ENCODE peak calls at places on chromosomes 5 and 9, in nine cellular contexts. P is heart left ventricle; H is GM12865; I is ELR; E is lower lobe of right lung; S is activated naive CD4-positive, alpha-beta T cell treated with Interleukin-2 at 50 U/mL for 16 hours; R is endothelial cell; V is GM04504; Q is NCI-H1105. F is an unnamed sample.

GRCh38 chr5:148443998-148444397 is 60.2 kb downstream of the FBXO38 start:
- DNase-seq in P (no peak), H (peak; percentile 57), I (peak; percentile 78), E (no peak), S (peak; percentile 32), R (peak; percentile 71), V (peak; percentile 37), Q (peak; percentile 35), F (peak; percentile 74)

GRCh38 chr9:88721528-88722279 is 186.7 kb downstream of the NXNL2 start:
- DNase-seq in P (no peak), H (no peak), I (no peak), E (no peak), S (no peak), R (no peak), V (no peak), Q (no peak), F (no peak)

GRCh38 chr9:72809586-72809985 is 143.3 kb downstream of the ALDH1A1 start:
- DNase-seq in P (no peak), H (no peak), I (no peak), E (no peak), S (no peak), R (no peak), V (no peak), Q (no peak), F (no peak)

GRCh38 chr5:59813761-59814562 is 79.6 kb downstream of the PDE4D start:
- DNase-seq in P (no peak), H (peak; percentile 73), I (peak; percentile 77), E (no peak), S (no peak), R (peak; percentile 67), V (no peak), Q (peak; percentile 4), F (peak; percentile 82)

GRCh38 chr5:42813533-42813932 is 1.8 kb upstream of the SELENOP start:
- DNase-seq in P (no peak), H (no peak), I (no peak), E (no peak), S (no peak), R (peak; percentile 7), V (no peak), Q (no peak), F (no peak)

GRCh38 chr5:69024241-69024651 is 69.6 kb upstream of the SLC30A5 start:
- DNase-seq in P (no peak), H (peak; percentile 58), I (peak; percentile 64), E (no peak), S (no peak), R (peak; percentile 12), V (no peak), Q (peak; percentile 23), F (peak; percentile 39)

GRCh38 chr9:125515281-125515680 is 191.7 kb downstream of the MAPKAP1 start:
- DNase-seq in P (no peak), H (no peak), I (no peak), E (no peak), S (no peak), R (no peak), V (no peak), Q (no peak), F (no peak)

GRCh38 chr5:96427823-96428222 is 5.2 kb downstream of the PCSK1 start:
- DNase-seq in P (no peak), H (no peak), I (peak; percentile 30), E (no peak), S (no peak), R (peak; percentile 35), V (no peak), Q (no peak), F (peak; percentile 33)

GRCh38 chr9:129036923-129037766 is 719 bp downstream of the MIGA2 start:
- DNase-seq in P (no peak), H (no peak), I (peak; percentile 23), E (no peak), S (no peak), R (no peak), V (no peak), Q (no peak), F (no peak)

GRCh38 chr9:134611046-134611445 is 30.6 kb upstream of the COL5A1 start:
- DNase-seq in P (no peak), H (no peak), I (no peak), E (peak; percentile 13), S (no peak), R (no peak), V (no peak), Q (peak; percentile 55), F (no peak)

GRCh38 chr5:113682497-113683136 is 169.1 kb downstream of the YTHDC2 start:
- DNase-seq in P (no peak), H (no peak), I (peak; percentile 23), E (no peak), S (no peak), R (no peak), V (no peak), Q (no peak), F (peak; percentile 29)

GRCh38 chr9:81535542-81536241 is 153.7 kb downstream of the TLE1 start:
- DNase-seq in P (no peak), H (no peak), I (peak; percentile 7), E (no peak), S (no peak), R (no peak), V (no peak), Q (no peak), F (peak; percentile 93)

GRCh38 chr5:138544171-138545134 is 1.4 kb upstream of the ETF1 start:
- DNase-seq in P (no peak), H (peak; percentile 16), I (peak; percentile 74), E (no peak), S (peak; percentile 22), R (no peak), V (no peak), Q (no peak), F (peak; percentile 51)

GRCh38 chr5:115052948-115053347 is 116.8 kb downstream of the TRIM36 start:
- DNase-seq in P (no peak), H (no peak), I (no peak), E (no peak), S (no peak), R (no peak), V (no peak), Q (no peak), F (no peak)

GRCh38 chr9:137461663-137462395 is 2.7 kb upstream of the NSMF start:
- DNase-seq in P (peak; percentile 47), H (peak; percentile 90), I (peak; percentile 30), E (peak; percentile 78), S (peak; percentile 69), R (no peak), V (no peak), Q (no peak), F (peak; percentile 43)

GRCh38 chr5:21817668-21818419 is 1035.3 kb downstream of the CDH12 start:
- DNase-seq in P (no peak), H (no peak), I (peak; percentile 37), E (no peak), S (no peak), R (no peak), V (no peak), Q (peak; percentile 24), F (peak; percentile 7)

GRCh38 chr5:10328323-10328722 is 20.6 kb upstream of the CMBL start:
- DNase-seq in P (no peak), H (no peak), I (peak; percentile 82), E (no peak), S (no peak), R (no peak), V (no peak), Q (no peak), F (no peak)

GRCh38 chr5:132342291-132343180 is 27.0 kb upstream of the SLC22A5 start:
- DNase-seq in P (no peak), H (no peak), I (no peak), E (no peak), S (no peak), R (no peak), V (no peak), Q (no peak), F (no peak)

GRCh38 chr9:131403493-131403773 is 9.5 kb downstream of the PRRC2B start:
- DNase-seq in P (no peak), H (no peak), I (no peak), E (no peak), S (no peak), R (no peak), V (no peak), Q (no peak), F (no peak)

GRCh38 chr9:74770508-74771261 is 117.0 kb downstream of the TRPM6 start:
- DNase-seq in P (no peak), H (peak; percentile 46), I (peak; percentile 48), E (no peak), S (peak; percentile 49), R (peak; percentile 47), V (no peak), Q (no peak), F (peak; percentile 49)

GRCh38 chr9:135413461-135413860 is 66.1 kb upstream of the PPP1R26 start:
- DNase-seq in P (no peak), H (no peak), I (no peak), E (no peak), S (no peak), R (no peak), V (no peak), Q (no peak), F (no peak)

GRCh38 chr9:126984969-126985368 is 70.4 kb downstream of the RALGPS1 start:
- DNase-seq in P (peak; percentile 57), H (no peak), I (no peak), E (no peak), S (no peak), R (no peak), V (no peak), Q (no peak), F (peak; percentile 22)

GRCh38 chr9:136675477-136676296 is 11.6 kb downstream of the AGPAT2 start:
- DNase-seq in P (no peak), H (no peak), I (no peak), E (no peak), S (no peak), R (peak; percentile 69), V (no peak), Q (no peak), F (no peak)

GRCh38 chr5:8396756-8397155 is 527.8 kb downstream of the MTRR start:
- DNase-seq in P (no peak), H (no peak), I (peak; percentile 15), E (no peak), S (no peak), R (no peak), V (no peak), Q (no peak), F (no peak)

GRCh38 chr9:102950341-102950740 is 44.8 kb upstream of the CYLC2 start:
- DNase-seq in P (no peak), H (no peak), I (peak; percentile 77), E (no peak), S (no peak), R (no peak), V (no peak), Q (no peak), F (no peak)

GRCh38 chr5:120093178-120093577 is 370.9 kb upstream of the PRR16 start:
- DNase-seq in P (no peak), H (peak; percentile 7), I (peak; percentile 20), E (peak; percentile 51), S (no peak), R (no peak), V (no peak), Q (no peak), F (no peak)

GRCh38 chr5:72817076-72817476 is 615 bp downstream of the TNPO1 start:
- DNase-seq in P (peak; percentile 56), H (peak; percentile 70), I (peak; percentile 76), E (peak; percentile 77), S (peak; percentile 48), R (peak; percentile 56), V (no peak), Q (no peak), F (peak; percentile 86)